ENCODE peak calls at places on chromosome 5, in four cellular contexts. E is GM23248, R is HCT116, Q is PC-3. U is an unnamed sample. For H3K9me2 and H4K20me1, the result is how much of the 10 kb centered on the place peaks cover.

GRCh38 chr5:1743769-1744085 is 55.9 kb downstream of the MRPL36 start:
- DNase-seq in Q (no peak), R (no peak), E (no peak), U (no peak)

GRCh38 chr5:43110606-43111170 is 10.0 kb upstream of the ZNF131 start:
- DNase-seq in E (no peak), R (peak), Q (peak), U (peak)

GRCh38 chr5:149618581-149619248 is 37.4 kb downstream of the ARHGEF37 start:
- DNase-seq in Q (peak), E (peak), R (peak), U (peak)

GRCh38 chr5:147821791-147822190 is 9.7 kb downstream of the SPINK1 start:
- DNase-seq in Q (no peak), R (no peak), E (no peak), U (no peak)

GRCh38 chr5:2391021-2391420 is 360.5 kb downstream of the IRX2 start:
- DNase-seq in E (no peak), R (no peak), Q (no peak), U (no peak)

GRCh38 chr5:36206913-36207312 is 34.8 kb downstream of the NADK2 start:
- DNase-seq in E (no peak), Q (no peak), R (no peak), U (no peak)

GRCh38 chr5:10656176-10656830 is 92.4 kb downstream of the ANKRD33B start:
- DNase-seq in Q (peak), R (no peak), E (peak), U (no peak)

GRCh38 chr5:138276402-138277054 is 2.1 kb upstream of the GFRA3 start:
- DNase-seq in R (no peak), E (no peak), Q (no peak), U (no peak)

GRCh38 chr5:119304439-119304838 is 51.4 kb upstream of the TNFAIP8 start:
- DNase-seq in E (peak), R (no peak), Q (no peak), U (no peak)

GRCh38 chr5:62653001-62653863 is 74.6 kb downstream of the LRRC70 start:
- DNase-seq in E (no peak), R (no peak), Q (no peak), U (no peak)

GRCh38 chr5:177982072-177982727 is 13.8 kb downstream of the PROP1 start:
- DNase-seq in R (peak), Q (peak), E (peak), U (peak)

GRCh38 chr5:34957857-34958690 is 28.7 kb downstream of the DNAJC21 start:
- DNase-seq in R (no peak), Q (peak), E (peak), U (peak)

GRCh38 chr5:68478306-68479091 is 262.9 kb downstream of the PIK3R1 start:
- DNase-seq in E (peak), R (no peak), Q (no peak), U (no peak)

GRCh38 chr5:59716029-59716428 is 177.5 kb downstream of the PDE4D start:
- DNase-seq in Q (no peak), R (no peak), E (no peak), U (no peak)

GRCh38 chr5:107696511-107696910 is 25.8 kb upstream of the EFNA5 start:
- DNase-seq in R (no peak), E (no peak), Q (no peak), U (no peak)

GRCh38 chr5:177132504-177133118 is 962 bp upstream of the NSD1 start:
- DNase-seq in E (peak), R (no peak), Q (no peak), U (no peak)

GRCh38 chr5:6721442-6721841 is 8.2 kb downstream of the TENT4A start:
- DNase-seq in E (peak), Q (no peak), R (no peak), U (peak)
- H3K9ac ChIP-seq in E (peak), Q (no peak), R (no peak), U (peak)

DNA sequence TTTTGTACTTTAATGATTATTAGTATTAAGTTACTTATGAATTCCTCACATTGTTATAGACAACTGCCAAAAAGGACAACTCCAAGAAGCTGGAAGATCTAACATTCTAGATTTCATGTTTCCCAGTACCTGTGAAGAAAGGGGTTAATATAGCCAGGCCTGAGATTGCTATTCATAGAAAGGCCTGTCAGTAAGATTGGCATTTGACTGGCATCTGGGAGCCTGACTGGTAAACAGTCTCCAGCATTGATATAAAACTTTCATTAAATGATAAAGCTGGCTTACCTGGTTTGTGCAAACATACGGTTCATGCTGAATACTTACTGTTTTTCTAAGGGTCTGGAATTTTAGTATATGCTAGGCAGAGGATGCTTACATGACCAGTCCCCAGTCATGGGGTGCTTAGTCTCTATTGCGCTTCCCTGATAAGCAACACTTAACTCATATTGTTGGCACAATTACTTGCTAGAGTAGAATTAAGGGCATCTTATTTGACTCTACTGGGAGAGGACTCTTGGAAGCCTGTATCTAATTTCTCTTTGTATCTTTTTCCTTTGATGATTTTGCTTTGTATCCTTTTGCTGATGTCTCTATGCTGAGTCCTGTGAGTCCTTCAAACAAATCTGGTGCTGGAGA is 340.4 kb upstream of the SEMA6A start:
- DNase-seq in R (no peak), Q (no peak), E (no peak), U (no peak)
- H3K9me2 ChIP-seq in R (under half), Q (under half), E (under half), U (under half)

DNA sequence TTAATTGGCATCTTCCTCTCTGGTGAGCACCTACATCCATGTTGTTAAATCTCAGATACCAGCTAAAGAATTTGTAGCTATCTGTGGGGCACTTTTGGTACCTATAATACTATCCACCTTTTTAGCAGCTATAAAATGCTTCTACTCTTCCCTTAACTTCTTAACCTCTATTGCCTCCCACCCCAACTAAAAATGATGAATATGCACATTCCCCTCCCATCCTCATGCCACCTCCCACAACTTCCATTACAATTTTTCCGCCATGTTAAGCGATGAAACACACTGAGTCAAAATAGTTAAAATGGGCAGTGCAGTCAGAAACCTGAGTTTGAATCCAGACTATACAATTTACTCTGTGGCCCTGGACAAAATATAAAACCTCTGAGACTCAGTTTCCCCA is 10.1 kb downstream of the SSBP2 start:
- DNase-seq in E (no peak), R (no peak), Q (no peak), U (no peak)
- H4K20me1 ChIP-seq in E (under half), R (under half), Q (under half), U (under half)

GRCh38 chr5:55160493-55161209 is 680 bp downstream of the GPX8 start:
- DNase-seq in Q (peak), E (peak), R (peak), U (no peak)

GRCh38 chr5:55154893-55155292 is 5.1 kb upstream of the GPX8 start:
- DNase-seq in R (no peak), Q (peak), E (peak), U (no peak)

GRCh38 chr5:55159763-55160492 is at the start of gene GPX8:
- DNase-seq in Q (peak), E (peak), R (peak), U (peak)
- H3K9ac ChIP-seq in Q (peak), E (peak), R (peak), U (no peak)